ENCODE peak calls at places on chromosomes 16 and 17, in seven cellular contexts. C is amniotic stem cell; R is BJ; A is RCC 7860; G is AG10803; F is activated T-helper 1 cell treated with anti-CD3 and anti-CD28 coated beads, Interleukin-12 subunit alpha, Interleukin-12 subunit beta, Interleukin-2, Interleukin-4 antibody, amounts not matched to agents 30 ng/mL and 10 ng/mL and 1 ng/mL, durations not matched to agents 14 hours and 24 hours and 36 hours; X is T1000. Q is an unnamed sample.

GRCh38 chr17:49595980-49596379 is 20.3 kb downstream of the NXPH3 start:
- DNase-seq in C (no peak), R (no peak), A (no peak), G (no peak), F (no peak), X (no peak), Q (no peak)

GRCh38 chr17:36720131-36720530 is 118.7 kb downstream of the MRM1 start:
- DNase-seq in C (no peak), R (no peak), A (no peak), G (no peak), F (no peak), X (no peak), Q (no peak)

GRCh38 chr16:10988164-10988803 is 43.9 kb downstream of the CLEC16A start:
- DNase-seq in C (no peak), R (no peak), A (no peak), G (no peak), F (peak), X (no peak), Q (no peak)

GRCh38 chr17:28494445-28495188 is 11.5 kb upstream of the FOXN1 start:
- DNase-seq in C (peak), R (no peak), A (peak), G (peak), F (peak), X (peak), Q (no peak)

GRCh38 chr16:77297996-77298637 is 98.9 kb downstream of the SYCE1L start:
- DNase-seq in C (no peak), R (no peak), A (peak), G (no peak), F (no peak), X (peak), Q (no peak)

GRCh38 chr16:1535391-1536291 is 2.2 kb downstream of the TMEM204 start:
- DNase-seq in C (no peak), R (no peak), A (no peak), G (peak), F (no peak), X (no peak), Q (no peak)

GRCh38 chr16:84999200-84999599 is 12.1 kb downstream of the ZDHHC7 start:
- DNase-seq in C (no peak), R (no peak), A (no peak), G (no peak), F (no peak), X (no peak), Q (peak)

GRCh38 chr17:44473367-44473766 is 29.8 kb downstream of the GPATCH8 start:
- DNase-seq in C (no peak), R (no peak), A (no peak), G (peak), F (no peak), X (no peak), Q (no peak)

GRCh38 chr16:19710991-19711545 is 7.0 kb downstream of the KNOP1 start:
- DNase-seq in C (no peak), R (no peak), A (no peak), G (no peak), F (no peak), X (no peak), Q (no peak)

GRCh38 chr17:79989106-79989835 is 46.4 kb downstream of the TBC1D16 start:
- DNase-seq in C (no peak), R (no peak), A (no peak), G (no peak), F (no peak), X (no peak), Q (no peak)

GRCh38 chr16:79067600-79067999 is 532.9 kb downstream of the MAF start:
- DNase-seq in C (no peak), R (no peak), A (peak), G (no peak), F (no peak), X (no peak), Q (no peak)

GRCh38 chr16:70646260-70647241 is at the start of gene IL34:
- DNase-seq in C (no peak), R (no peak), A (no peak), G (no peak), F (no peak), X (no peak), Q (no peak)